ENCODE peak calls at places on chromosome 7, in five cellular contexts. One of them, this sample, is unnamed.

GRCh38 chr7:125605241-125605640 is 675.6 kb upstream of the POT1 start:
- DNase-seq in NCI-H1105 treated with DMSO at 0.1 percent for 48 hours: no peak
- DNase-seq in left lung: no peak
- DNase-seq in heart left ventricle: no peak
- DNase-seq in type B pancreatic cell: no peak
- DNase-seq in this sample: no peak

GRCh38 chr7:132590162-132590561 is 13.9 kb upstream of the PLXNA4 start:
- DNase-seq in NCI-H1105 treated with DMSO at 0.1 percent for 48 hours: no peak
- DNase-seq in left lung: no peak
- DNase-seq in heart left ventricle: no peak
- DNase-seq in type B pancreatic cell: no peak
- DNase-seq in this sample: no peak

GRCh38 chr7:112699725-112700513 is 90.3 kb downstream of the TMEM168 start:
- DNase-seq in NCI-H1105 treated with DMSO at 0.1 percent for 48 hours: no peak
- DNase-seq in type B pancreatic cell: no peak
- DNase-seq in left lung: no peak
- DNase-seq in heart left ventricle: no peak
- DNase-seq in this sample: no peak

GRCh38 chr7:6344278-6344677 is 71.9 kb upstream of the CYTH3 start:
- DNase-seq in type B pancreatic cell: no peak
- DNase-seq in NCI-H1105 treated with DMSO at 0.1 percent for 48 hours: no peak
- DNase-seq in heart left ventricle: no peak
- DNase-seq in left lung: no peak
- DNase-seq in this sample: no peak

GRCh38 chr7:15862781-15863165 is 176.3 kb upstream of the MEOX2 start:
- DNase-seq in left lung: no peak
- DNase-seq in NCI-H1105 treated with DMSO at 0.1 percent for 48 hours: no peak
- DNase-seq in type B pancreatic cell: no peak
- DNase-seq in heart left ventricle: no peak
- DNase-seq in this sample: no peak

GRCh38 chr7:3162286-3162685 is 118.6 kb upstream of the CARD11 start:
- DNase-seq in type B pancreatic cell: no peak
- DNase-seq in left lung: no peak
- DNase-seq in NCI-H1105 treated with DMSO at 0.1 percent for 48 hours: no peak
- DNase-seq in heart left ventricle: no peak
- DNase-seq in this sample: no peak

GRCh38 chr7:73869011-73869785 is 8.2 kb downstream of the TMEM270 start:
- DNase-seq in NCI-H1105 treated with DMSO at 0.1 percent for 48 hours: no peak
- DNase-seq in heart left ventricle: no peak
- DNase-seq in type B pancreatic cell: no peak
- DNase-seq in left lung: no peak
- DNase-seq in this sample: no peak

GRCh38 chr7:101226686-101227085 is 8.7 kb downstream of the ZNHIT1 start:
- DNase-seq in left lung: no peak
- DNase-seq in NCI-H1105 treated with DMSO at 0.1 percent for 48 hours: no peak
- DNase-seq in heart left ventricle: no peak
- DNase-seq in type B pancreatic cell: no peak
- DNase-seq in this sample: no peak

GRCh38 chr7:18497082-18497481 is 1.5 kb downstream of the HDAC9 start:
- DNase-seq in heart left ventricle: no peak
- DNase-seq in left lung: no peak
- DNase-seq in NCI-H1105 treated with DMSO at 0.1 percent for 48 hours: peak; percentile 37
- DNase-seq in type B pancreatic cell: no peak
- DNase-seq in this sample: peak; percentile 69

GRCh38 chr7:133235212-133235883 is 17.5 kb upstream of the EXOC4 start:
- DNase-seq in left lung: no peak
- DNase-seq in heart left ventricle: no peak
- DNase-seq in type B pancreatic cell: no peak
- DNase-seq in NCI-H1105 treated with DMSO at 0.1 percent for 48 hours: peak; percentile 74
- DNase-seq in this sample: peak; percentile 59

GRCh38 chr7:16967174-16967868 is 85.5 kb upstream of the AGR3 start:
- DNase-seq in NCI-H1105 treated with DMSO at 0.1 percent for 48 hours: no peak
- DNase-seq in left lung: no peak
- DNase-seq in heart left ventricle: peak; percentile 25
- DNase-seq in type B pancreatic cell: no peak
- DNase-seq in this sample: no peak

GRCh38 chr7:154480817-154481216 is 428.6 kb downstream of the DPP6 start:
- DNase-seq in left lung: no peak
- DNase-seq in NCI-H1105 treated with DMSO at 0.1 percent for 48 hours: peak; percentile 82
- DNase-seq in heart left ventricle: no peak
- DNase-seq in type B pancreatic cell: no peak
- DNase-seq in this sample: no peak

GRCh38 chr7:108080094-108080656 is 50.0 kb downstream of the LAMB4 start:
- DNase-seq in type B pancreatic cell: no peak
- DNase-seq in NCI-H1105 treated with DMSO at 0.1 percent for 48 hours: no peak
- DNase-seq in left lung: no peak
- DNase-seq in heart left ventricle: no peak
- DNase-seq in this sample: no peak

GRCh38 chr7:137036768-137037167 is 168.3 kb downstream of the CHRM2 start:
- DNase-seq in NCI-H1105 treated with DMSO at 0.1 percent for 48 hours: no peak
- DNase-seq in type B pancreatic cell: no peak
- DNase-seq in heart left ventricle: no peak
- DNase-seq in left lung: no peak
- DNase-seq in this sample: no peak

GRCh38 chr7:4906682-4907081 is 23.2 kb upstream of the RADIL start:
- DNase-seq in type B pancreatic cell: no peak
- DNase-seq in heart left ventricle: no peak
- DNase-seq in left lung: no peak
- DNase-seq in NCI-H1105 treated with DMSO at 0.1 percent for 48 hours: no peak
- DNase-seq in this sample: no peak

GRCh38 chr7:134828361-134828760 is 48.9 kb downstream of the CALD1 start:
- DNase-seq in heart left ventricle: no peak
- DNase-seq in NCI-H1105 treated with DMSO at 0.1 percent for 48 hours: no peak
- DNase-seq in left lung: no peak
- DNase-seq in type B pancreatic cell: no peak
- DNase-seq in this sample: no peak

GRCh38 chr7:28408105-28408973 is 4.0 kb upstream of the CREB5 start:
- DNase-seq in NCI-H1105 treated with DMSO at 0.1 percent for 48 hours: no peak
- DNase-seq in type B pancreatic cell: no peak
- DNase-seq in heart left ventricle: peak; percentile 71
- DNase-seq in left lung: no peak
- DNase-seq in this sample: no peak

GRCh38 chr7:112431803-112432202 is 18.5 kb upstream of the IFRD1 start:
- DNase-seq in type B pancreatic cell: no peak
- DNase-seq in NCI-H1105 treated with DMSO at 0.1 percent for 48 hours: no peak
- DNase-seq in heart left ventricle: no peak
- DNase-seq in left lung: no peak
- DNase-seq in this sample: no peak

GRCh38 chr7:54814401-54814800 is 55.4 kb upstream of the SEC61G start:
- DNase-seq in left lung: no peak
- DNase-seq in heart left ventricle: no peak
- DNase-seq in type B pancreatic cell: no peak
- DNase-seq in NCI-H1105 treated with DMSO at 0.1 percent for 48 hours: no peak
- DNase-seq in this sample: no peak

GRCh38 chr7:55518836-55519235 is 53.5 kb downstream of the VOPP1 start:
- DNase-seq in left lung: no peak
- DNase-seq in type B pancreatic cell: no peak
- DNase-seq in NCI-H1105 treated with DMSO at 0.1 percent for 48 hours: no peak
- DNase-seq in heart left ventricle: no peak
- DNase-seq in this sample: no peak

GRCh38 chr7:155509025-155509724 is 37.2 kb downstream of the CNPY1 start:
- DNase-seq in left lung: no peak
- DNase-seq in type B pancreatic cell: no peak
- DNase-seq in heart left ventricle: no peak
- DNase-seq in NCI-H1105 treated with DMSO at 0.1 percent for 48 hours: no peak
- DNase-seq in this sample: no peak

GRCh38 chr7:1240917-1241509 is 8.3 kb downstream of the UNCX start:
- DNase-seq in heart left ventricle: no peak
- DNase-seq in type B pancreatic cell: no peak
- DNase-seq in left lung: peak; percentile 63
- DNase-seq in NCI-H1105 treated with DMSO at 0.1 percent for 48 hours: no peak
- DNase-seq in this sample: no peak

GRCh38 chr7:101124376-101125056 is 2.4 kb upstream of the SERPINE1 start:
- DNase-seq in heart left ventricle: no peak
- DNase-seq in type B pancreatic cell: no peak
- DNase-seq in NCI-H1105 treated with DMSO at 0.1 percent for 48 hours: no peak
- DNase-seq in left lung: no peak
- DNase-seq in this sample: no peak

This sample was measured in NCI-H2081.